ENCODE peak calls at places on chromosomes 16 and 17, in nine cellular contexts. B is GM23338, K is stomach, O is breast epithelium, E is esophagus muscularis mucosa, W is HCT116, R is transverse colon, Y is SK-N-SH, J is H1. N is an unnamed sample.

GRCh38 chr17:19262650-19263620 is 25.8 kb downstream of the EPN2 start:
- DNase-seq in B (no peak), K (no peak), O (no peak), E (no peak), W (no peak), R (no peak), Y (no peak), J (no peak), N (no peak)

GRCh38 chr17:3592216-3592860 is 16.9 kb downstream of the TRPV1 start:
- DNase-seq in B (no peak), K (no peak), O (no peak), E (no peak), W (no peak), R (no peak), Y (no peak), J (no peak), N (no peak)

GRCh38 chr17:79741401-79741750 is 10.6 kb downstream of the ENPP7 start:
- DNase-seq in B (no peak), K (no peak), O (no peak), E (no peak), W (no peak), R (no peak), Y (no peak), J (no peak), N (no peak)

GRCh38 chr16:24829153-24829552 is 16.6 kb upstream of the SLC5A11 start:
- DNase-seq in B (no peak), K (no peak), O (no peak), E (no peak), W (no peak), R (no peak), Y (no peak), J (no peak), N (no peak)

GRCh38 chr17:4074831-4075495 is 67.9 kb downstream of the ZZEF1 start:
- DNase-seq in B (peak), K (no peak), O (no peak), E (no peak), W (peak), R (no peak), Y (peak), J (no peak), N (no peak)

GRCh38 chr16:86508947-86509758 is 1.2 kb upstream of the FOXF1 start:
- DNase-seq in B (peak), K (no peak), O (no peak), E (no peak), W (peak), R (peak), Y (no peak), J (peak), N (no peak)

GRCh38 chr16:77273-77806 is 685 bp upstream of the MPG start:
- DNase-seq in B (peak), K (peak), O (no peak), E (no peak), W (no peak), R (peak), Y (peak), J (peak), N (no peak)

GRCh38 chr17:1010586-1010985 is 13.7 kb downstream of the TIMM22 start:
- DNase-seq in B (no peak), K (no peak), O (no peak), E (no peak), W (no peak), R (no peak), Y (no peak), J (no peak), N (no peak)

GRCh38 chr16:15051387-15051951 is 4.4 kb downstream of the NTAN1 start:
- DNase-seq in B (no peak), K (no peak), O (no peak), E (no peak), W (no peak), R (no peak), Y (no peak), J (no peak), N (no peak)

GRCh38 chr17:74521701-74522201 is 9.5 kb downstream of the CD300LB start:
- DNase-seq in B (no peak), K (peak), O (peak), E (peak), W (no peak), R (no peak), Y (no peak), J (no peak), N (no peak)

GRCh38 chr17:50689251-50689650 is 18.5 kb downstream of the ANKRD40 start:
- DNase-seq in B (no peak), K (no peak), O (no peak), E (no peak), W (no peak), R (no peak), Y (no peak), J (no peak), N (no peak)

GRCh38 chr16:64993464-64993863 is 128.4 kb downstream of the CDH11 start:
- DNase-seq in B (no peak), K (no peak), O (no peak), E (no peak), W (no peak), R (no peak), Y (no peak), J (no peak), N (no peak)

GRCh38 chr17:34235389-34236028 is 19.6 kb upstream of the CCL2 start:
- DNase-seq in B (no peak), K (peak), O (peak), E (no peak), W (no peak), R (peak), Y (no peak), J (no peak), N (no peak)

GRCh38 chr16:55411231-55411630 is 67.8 kb upstream of the MMP2 start:
- DNase-seq in B (no peak), K (no peak), O (no peak), E (no peak), W (no peak), R (no peak), Y (no peak), J (no peak), N (no peak)

GRCh38 chr17:75096082-75096625 is 8.4 kb downstream of the SLC16A5 start:
- DNase-seq in B (peak), K (peak), O (peak), E (no peak), W (peak), R (peak), Y (no peak), J (no peak), N (no peak)

GRCh38 chr17:75024686-75025397 is 12.4 kb downstream of the MRPL58 start:
- DNase-seq in B (no peak), K (no peak), O (no peak), E (no peak), W (no peak), R (no peak), Y (no peak), J (no peak), N (no peak)

GRCh38 chr16:3509470-3509928 is 8.7 kb downstream of the CLUAP1 start:
- DNase-seq in B (no peak), K (peak), O (peak), E (no peak), W (no peak), R (peak), Y (no peak), J (no peak), N (no peak)

GRCh38 chr17:59346341-59346740 is 14.9 kb downstream of the YPEL2 start:
- DNase-seq in B (no peak), K (no peak), O (no peak), E (no peak), W (no peak), R (no peak), Y (no peak), J (no peak), N (no peak)

GRCh38 chr16:59274141-59274540 is 540.0 kb upstream of the GOT2 start:
- DNase-seq in B (peak), K (no peak), O (no peak), E (no peak), W (no peak), R (no peak), Y (no peak), J (no peak), N (no peak)

GRCh38 chr16:11978080-11978479 is 1.5 kb downstream of the SNX29 start:
- DNase-seq in B (no peak), K (no peak), O (no peak), E (no peak), W (no peak), R (no peak), Y (no peak), J (no peak), N (no peak)

GRCh38 chr17:18224428-18225120 is 861 bp upstream of the LLGL1 start:
- DNase-seq in B (peak), K (no peak), O (no peak), E (no peak), W (no peak), R (no peak), Y (peak), J (peak), N (no peak)

GRCh38 chr17:34758747-34759146 is 179.4 kb downstream of the TMEM132E start:
- DNase-seq in B (no peak), K (no peak), O (no peak), E (no peak), W (no peak), R (no peak), Y (no peak), J (no peak), N (no peak)

GRCh38 chr16:86243571-86244154 is 266.7 kb upstream of the FOXF1 start:
- DNase-seq in B (no peak), K (no peak), O (no peak), E (no peak), W (no peak), R (no peak), Y (no peak), J (peak), N (peak)

GRCh38 chr17:27807567-27808470 is 7.5 kb upstream of the NOS2 start:
- DNase-seq in B (no peak), K (peak), O (no peak), E (no peak), W (no peak), R (peak), Y (no peak), J (no peak), N (no peak)

GRCh38 chr17:64055183-64056142 is 35.0 kb upstream of the ICAM2 start:
- DNase-seq in B (no peak), K (no peak), O (no peak), E (no peak), W (no peak), R (no peak), Y (no peak), J (no peak), N (no peak)

GRCh38 chr17:44307387-44308186 is 814 bp upstream of the RUNDC3A start:
- DNase-seq in B (peak), K (no peak), O (no peak), E (no peak), W (no peak), R (peak), Y (peak), J (peak), N (no peak)

GRCh38 chr17:29248845-29249244 is 2.2 kb downstream of the CRYBA1 start:
- DNase-seq in B (no peak), K (no peak), O (no peak), E (no peak), W (no peak), R (no peak), Y (no peak), J (no peak), N (no peak)

GRCh38 chr17:79993390-79994221 is 42.1 kb downstream of the TBC1D16 start:
- DNase-seq in B (peak), K (peak), O (peak), E (no peak), W (no peak), R (peak), Y (no peak), J (no peak), N (no peak)

GRCh38 chr17:2040942-2041560 is 771 bp upstream of the OVCA2 start:
- DNase-seq in B (no peak), K (no peak), O (no peak), E (no peak), W (no peak), R (no peak), Y (no peak), J (no peak), N (no peak)

GRCh38 chr17:9936075-9936474 is 31.0 kb upstream of the RCVRN start:
- DNase-seq in B (no peak), K (no peak), O (no peak), E (no peak), W (no peak), R (no peak), Y (no peak), J (no peak), N (no peak)

GRCh38 chr16:31507929-31508705 is at the start of gene RUSF1:
- DNase-seq in B (peak), K (peak), O (peak), E (peak), W (peak), R (peak), Y (peak), J (peak), N (no peak)

GRCh38 chr16:79644977-79645667 is 44.6 kb upstream of the MAF start:
- DNase-seq in B (no peak), K (no peak), O (no peak), E (no peak), W (no peak), R (no peak), Y (no peak), J (no peak), N (no peak)

GRCh38 chr16:79648846-79649245 is 48.3 kb upstream of the MAF start:
- DNase-seq in B (no peak), K (no peak), O (no peak), E (no peak), W (no peak), R (no peak), Y (no peak), J (no peak), N (no peak)

GRCh38 chr16:79647586-79647985 is 47.0 kb upstream of the MAF start:
- DNase-seq in B (no peak), K (no peak), O (no peak), E (no peak), W (no peak), R (no peak), Y (no peak), J (no peak), N (no peak)

GRCh38 chr16:79642652-79643051 is 42.1 kb upstream of the MAF start:
- DNase-seq in B (no peak), K (no peak), O (no peak), E (no peak), W (no peak), R (no peak), Y (no peak), J (no peak), N (no peak)

DNA sequence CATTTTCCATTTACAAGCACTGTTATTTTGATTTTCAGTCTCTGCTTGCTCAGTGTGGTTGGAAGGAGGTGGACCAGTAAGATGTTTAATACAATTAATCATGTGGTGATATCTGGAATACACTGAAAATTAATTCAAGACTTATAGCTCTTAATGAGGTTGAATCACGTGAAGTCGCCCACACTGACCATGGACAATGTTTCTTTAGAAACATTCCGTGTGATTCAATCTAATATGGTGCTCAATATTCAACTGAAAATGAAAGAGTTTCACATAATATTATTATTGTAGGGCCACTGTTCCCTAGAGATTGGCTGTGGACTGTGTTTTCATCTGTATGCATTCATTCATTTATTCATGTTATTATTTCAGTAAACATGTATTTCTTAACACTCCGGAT is 45.2 kb upstream of the MAF start:
- DNase-seq in B (no peak), K (no peak), O (no peak), E (no peak), W (no peak), R (no peak), Y (no peak), J (no peak), N (no peak)
- H3K27ac ChIP-seq in B (no peak), K (no peak), O (no peak), E (no peak), W (no peak), R (no peak), Y (no peak), J (no peak), N (peak)

DNA sequence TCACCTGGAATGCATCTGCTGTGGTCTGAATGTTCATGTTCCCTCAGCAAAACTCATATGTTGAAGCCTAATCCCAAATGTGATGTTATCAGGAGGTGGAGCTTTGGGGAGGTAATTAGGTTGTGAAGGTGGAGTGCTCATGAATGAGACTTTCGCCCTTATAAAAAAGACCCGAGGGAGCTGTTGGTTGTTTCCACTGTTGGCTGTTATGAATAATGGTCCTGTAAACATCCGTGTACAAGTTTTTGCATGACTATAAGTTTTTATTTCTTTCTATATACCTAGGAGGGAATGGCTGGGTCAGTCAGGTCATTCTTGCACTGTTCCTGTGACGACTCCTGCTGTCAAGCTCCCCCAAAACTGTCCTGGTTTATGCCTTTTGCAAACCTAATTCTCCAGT is 9.6 kb upstream of the CHP2 start:
- DNase-seq in B (no peak), K (no peak), O (no peak), E (no peak), W (no peak), R (no peak), Y (no peak), J (no peak), N (no peak)
- TF ChIP-seq POLR2AphosphoS5 in B (no peak), K (no peak), O (no peak), E (no peak), W (no peak), R (no peak), Y (no peak), J (no peak), N (no peak)

GRCh38 chr16:49442805-49443204 is 69.2 kb downstream of the C16orf78 start:
- DNase-seq in B (no peak), K (no peak), O (no peak), E (no peak), W (no peak), R (no peak), Y (no peak), J (no peak), N (no peak)

GRCh38 chr16:49439676-49440075 is 66.1 kb downstream of the C16orf78 start:
- DNase-seq in B (no peak), K (no peak), O (no peak), E (no peak), W (no peak), R (no peak), Y (no peak), J (no peak), N (no peak)

GRCh38 chr16:49439050-49439449 is 65.4 kb downstream of the C16orf78 start:
- DNase-seq in B (no peak), K (no peak), O (no peak), E (no peak), W (no peak), R (no peak), Y (no peak), J (no peak), N (no peak)

GRCh38 chr16:49441366-49441780 is 67.8 kb downstream of the C16orf78 start:
- DNase-seq in B (peak), K (peak), O (peak), E (no peak), W (no peak), R (peak), Y (peak), J (peak), N (no peak)

GRCh38 chr16:49440156-49441065 is 66.8 kb downstream of the C16orf78 start:
- DNase-seq in B (no peak), K (no peak), O (no peak), E (no peak), W (no peak), R (no peak), Y (peak), J (no peak), N (no peak)
- H3K27ac ChIP-seq in B (no peak), K (no peak), O (no peak), E (no peak), W (no peak), R (no peak), Y (no peak), J (no peak), N (no peak)

DNA sequence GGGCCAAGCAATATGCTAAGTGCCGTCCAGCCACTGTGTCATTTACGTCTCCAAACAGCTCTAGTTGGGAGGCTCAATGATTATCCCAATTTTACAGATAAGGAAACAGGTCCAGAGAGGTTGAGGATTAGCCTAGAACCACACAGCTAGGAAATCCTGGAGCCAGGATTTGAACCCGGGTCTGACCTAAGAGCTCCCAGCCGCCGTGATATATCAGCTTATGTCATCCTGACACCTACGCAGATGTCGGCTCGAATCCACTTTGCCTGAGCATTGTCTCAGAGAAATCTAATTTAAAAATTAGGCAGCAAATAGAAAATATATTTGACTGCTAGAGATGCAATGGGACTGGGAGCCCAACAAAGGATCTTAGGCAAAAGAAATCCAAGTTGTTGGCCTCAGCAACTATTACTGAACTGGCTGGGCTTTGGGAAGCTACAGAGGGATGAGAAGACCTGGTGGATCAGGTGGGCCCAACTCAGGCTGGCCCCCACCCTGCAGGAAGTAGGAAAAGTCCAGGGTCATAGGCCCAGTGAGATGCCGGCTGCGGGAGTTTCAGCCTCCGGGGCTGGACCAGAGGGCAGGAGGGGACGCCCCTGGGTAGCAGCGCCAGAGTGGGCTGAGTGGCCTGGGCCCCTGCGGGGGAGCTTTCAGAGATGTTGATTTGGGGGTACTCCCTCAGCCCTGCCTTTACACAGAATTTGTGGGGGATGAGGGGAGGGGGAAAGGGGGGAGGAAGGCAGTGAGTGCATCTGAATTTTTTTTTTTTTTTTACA is 35.1 kb upstream of the IL21R start:
- DNase-seq in B (no peak), K (no peak), O (no peak), E (no peak), W (no peak), R (no peak), Y (peak), J (no peak), N (no peak)
- TF ChIP-seq POLR2AphosphoS5 in B (no peak), K (no peak), O (no peak), E (no peak), W (no peak), R (no peak), Y (no peak), J (no peak), N (no peak)

DNA sequence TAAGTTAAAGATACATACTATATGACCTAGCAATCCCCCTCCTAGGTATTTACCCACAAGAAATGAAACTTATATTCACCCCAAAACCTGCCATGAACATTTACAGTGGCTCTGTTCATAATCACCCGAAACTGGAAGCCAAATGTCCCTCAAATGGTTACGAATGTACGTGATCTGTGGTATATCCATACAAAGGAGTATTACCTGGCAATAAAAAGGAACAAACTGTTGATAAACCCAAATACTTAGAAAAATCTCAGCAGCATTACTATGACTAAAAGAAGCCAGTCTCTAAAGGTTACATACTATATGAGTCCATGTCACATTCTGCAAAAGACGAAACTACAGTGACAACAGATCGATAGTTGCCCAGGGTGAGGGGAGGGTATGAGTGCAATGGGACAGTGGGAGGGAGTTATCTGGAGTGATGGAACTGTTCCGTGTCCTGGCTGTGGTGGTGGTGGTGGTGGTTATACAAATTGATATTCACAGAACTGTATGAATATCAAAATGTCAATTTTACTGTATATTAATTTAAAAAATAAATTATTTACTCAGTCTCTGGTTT is 9.4 kb downstream of the ZNF652 start:
- DNase-seq in B (no peak), K (no peak), O (no peak), E (no peak), W (no peak), R (no peak), Y (no peak), J (no peak), N (no peak)
- H3K27ac ChIP-seq in B (no peak), K (no peak), O (no peak), E (no peak), W (no peak), R (no peak), Y (no peak), J (no peak), N (no peak)

GRCh38 chr17:55540414-55541091 is 29.3 kb upstream of the SMIM36 start:
- DNase-seq in B (no peak), K (no peak), O (no peak), E (no peak), W (no peak), R (no peak), Y (no peak), J (no peak), N (no peak)
- TF ChIP-seq POLR2AphosphoS5 in B (no peak), K (no peak), O (no peak), E (no peak), W (no peak), R (no peak), Y (peak), J (no peak), N (no peak)

GRCh38 chr17:67441052-67441738 is 64.1 kb downstream of the PITPNC1 start:
- DNase-seq in B (no peak), K (no peak), O (no peak), E (peak), W (peak), R (peak), Y (no peak), J (no peak), N (no peak)
- H3K27ac ChIP-seq in B (no peak), K (peak), O (peak), E (peak), W (peak), R (peak), Y (peak), J (no peak), N (peak)